ENCODE peak calls at places on chromosome 7, in eight cellular contexts. K is mammary epithelial cell, R is heart left ventricle, C is brain microvascular endothelial cell, L is choroid plexus epithelial cell, X is Peyer's patch, O is suprapubic skin, U is keratinocyte. P is an unnamed sample.

GRCh38 chr7:105759670-105760548 is 116.5 kb downstream of the ATXN7L1 start:
- DNase-seq in L (peak), R (no peak), O (no peak), U (no peak), C (peak), K (peak), X (no peak), P (no peak)

GRCh38 chr7:140631602-140632001 is 9.0 kb downstream of the DENND2A start:
- DNase-seq in X (no peak), C (no peak), L (no peak), K (no peak), U (no peak), O (no peak), R (no peak), P (no peak)

GRCh38 chr7:36283711-36284130 is 105.9 kb upstream of the ANLN start:
- DNase-seq in O (no peak), R (peak), K (no peak), L (peak), X (no peak), U (no peak), C (no peak), P (no peak)

GRCh38 chr7:158957921-158958471 is 101.6 kb downstream of the DYNC2I1 start:
- DNase-seq in U (no peak), O (peak), C (no peak), L (no peak), K (peak), R (no peak), X (peak), P (no peak)

GRCh38 chr7:52917982-52918578 is 117.4 kb upstream of the POM121L12 start:
- DNase-seq in O (no peak), X (no peak), C (no peak), R (no peak), U (no peak), L (no peak), K (no peak), P (no peak)

GRCh38 chr7:28955723-28956607 is 2.2 kb downstream of the TRIL start:
- DNase-seq in U (no peak), K (peak), L (peak), R (peak), C (no peak), X (peak), O (peak), P (peak)

GRCh38 chr7:91436655-91437054 is 172.4 kb downstream of the FZD1 start:
- DNase-seq in O (no peak), U (no peak), K (no peak), C (no peak), R (no peak), X (no peak), L (no peak), P (no peak)

GRCh38 chr7:143040209-143040710 is 11.9 kb upstream of the OR6V1 start:
- DNase-seq in R (no peak), L (no peak), C (no peak), K (no peak), X (no peak), U (no peak), O (no peak), P (no peak)

GRCh38 chr7:271266-272107 is 18.5 kb upstream of the FOXL3 start:
- DNase-seq in L (peak), O (no peak), C (no peak), U (no peak), R (peak), K (no peak), X (no peak), P (no peak)

GRCh38 chr7:108001759-108002725 is 919 bp downstream of the LAMB1 start:
- DNase-seq in C (no peak), L (peak), R (no peak), X (peak), O (no peak), U (no peak), K (peak), P (no peak)

GRCh38 chr7:151246161-151247015 is 2.1 kb downstream of the SMARCD3 start:
- DNase-seq in L (peak), X (peak), U (no peak), K (no peak), R (no peak), O (peak), C (no peak), P (no peak)

GRCh38 chr7:111958889-111959288 is 247.3 kb downstream of the DOCK4 start:
- DNase-seq in C (no peak), K (peak), U (no peak), O (no peak), L (no peak), X (no peak), R (no peak), P (no peak)

GRCh38 chr7:47441796-47442744 is 139.8 kb downstream of the TNS3 start:
- DNase-seq in R (no peak), U (no peak), C (peak), O (no peak), X (no peak), L (peak), K (no peak), P (peak)

GRCh38 chr7:51577390-51577789 is 260.8 kb upstream of the COBL start:
- DNase-seq in C (no peak), O (no peak), R (no peak), K (no peak), X (no peak), U (no peak), L (no peak), P (no peak)

GRCh38 chr7:86094166-86094669 is 549.5 kb upstream of the GRM3 start:
- DNase-seq in O (no peak), K (no peak), R (no peak), U (no peak), L (no peak), C (no peak), X (no peak), P (no peak)

GRCh38 chr7:50304158-50304910 is at the start of gene IKZF1:
- DNase-seq in X (no peak), L (no peak), O (no peak), R (peak), C (no peak), U (no peak), K (peak), P (no peak)

GRCh38 chr7:108418941-108419340 is 37.3 kb downstream of the NRCAM start:
- DNase-seq in U (no peak), C (no peak), R (no peak), K (no peak), L (no peak), O (no peak), X (no peak), P (no peak)

GRCh38 chr7:159104188-159105030 is 40.3 kb downstream of the VIPR2 start:
- DNase-seq in U (no peak), C (no peak), O (peak), R (no peak), X (peak), L (no peak), K (no peak), P (no peak)

GRCh38 chr7:123916240-123916724 is 8.8 kb upstream of the SPAM1 start:
- DNase-seq in R (no peak), O (no peak), U (no peak), K (peak), L (peak), X (no peak), C (no peak), P (no peak)

GRCh38 chr7:75995996-75996395 is 1.6 kb upstream of the TMEM120A start:
- DNase-seq in R (no peak), C (no peak), L (no peak), O (peak), U (no peak), X (no peak), K (no peak), P (no peak)

GRCh38 chr7:75996476-75996875 is 2.1 kb upstream of the TMEM120A start:
- DNase-seq in X (no peak), L (no peak), C (no peak), U (no peak), R (no peak), O (no peak), K (no peak), P (no peak)

GRCh38 chr7:75993689-75994387 is 557 bp downstream of the TMEM120A start:
- DNase-seq in K (peak), L (peak), R (peak), U (no peak), X (peak), C (peak), O (peak), P (peak)

GRCh38 chr7:75994388-75995051 is at the start of gene TMEM120A:
- DNase-seq in L (peak), O (peak), C (peak), K (peak), U (peak), R (peak), X (peak), P (peak)

GRCh38 chr7:75995052-75995471 is 667 bp upstream of the TMEM120A start:
- DNase-seq in O (peak), X (no peak), L (no peak), C (no peak), K (no peak), R (no peak), U (no peak), P (no peak)
- TF ChIP-seq CTCF in O (no peak), X (no peak), L (no peak), C (no peak), K (no peak), R (no peak), U (no peak), P (no peak)

GRCh38 chr7:156206174-156206573 is 393.9 kb upstream of the SHH start:
- DNase-seq in K (no peak), C (no peak), O (no peak), X (no peak), U (no peak), L (no peak), R (no peak), P (no peak)
- TF ChIP-seq CTCF in K (no peak), C (no peak), O (no peak), X (no peak), U (no peak), L (no peak), R (no peak), P (no peak)

DNA sequence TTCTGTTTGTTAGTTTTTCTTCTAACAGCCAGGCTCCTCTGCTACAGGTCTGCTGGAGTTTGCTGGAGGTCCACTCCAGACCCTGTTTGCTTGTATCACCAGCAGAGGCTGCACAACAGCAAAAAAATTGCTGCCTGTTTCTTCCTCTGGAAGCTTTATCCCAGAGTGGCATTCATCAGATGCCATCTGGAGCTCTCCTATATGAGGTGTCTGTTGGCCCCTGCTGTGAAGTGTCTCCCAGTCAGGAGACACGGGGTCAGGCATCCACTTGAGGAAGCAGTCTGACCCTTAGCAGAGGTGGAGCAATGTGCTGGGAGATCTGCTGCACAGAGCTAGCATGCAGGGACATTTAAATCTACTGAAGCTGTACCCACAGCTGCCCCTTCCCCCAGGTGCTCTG is 26.7 kb upstream of the CROT start:
- DNase-seq in X (no peak), C (no peak), U (no peak), R (no peak), O (no peak), L (peak), K (no peak), P (no peak)
- TF ChIP-seq CTCF in X (no peak), C (no peak), U (peak), R (no peak), O (no peak), L (peak), K (no peak), P (no peak)

GRCh38 chr7:138169441-138169851 is 93.2 kb downstream of the AKR1D1 start:
- DNase-seq in X (no peak), R (no peak), C (no peak), K (no peak), O (no peak), U (no peak), L (peak), P (no peak)

GRCh38 chr7:138166681-138167080 is 90.4 kb downstream of the AKR1D1 start:
- DNase-seq in L (peak), C (no peak), K (no peak), U (no peak), O (no peak), X (no peak), R (no peak), P (no peak)

GRCh38 chr7:138167869-138168296 is 91.6 kb downstream of the AKR1D1 start:
- DNase-seq in C (no peak), U (no peak), R (no peak), X (no peak), O (no peak), L (no peak), K (no peak), P (no peak)

GRCh38 chr7:138164804-138165203 is 88.5 kb downstream of the AKR1D1 start:
- DNase-seq in X (no peak), C (no peak), R (no peak), K (peak), L (no peak), O (no peak), U (no peak), P (no peak)

DNA sequence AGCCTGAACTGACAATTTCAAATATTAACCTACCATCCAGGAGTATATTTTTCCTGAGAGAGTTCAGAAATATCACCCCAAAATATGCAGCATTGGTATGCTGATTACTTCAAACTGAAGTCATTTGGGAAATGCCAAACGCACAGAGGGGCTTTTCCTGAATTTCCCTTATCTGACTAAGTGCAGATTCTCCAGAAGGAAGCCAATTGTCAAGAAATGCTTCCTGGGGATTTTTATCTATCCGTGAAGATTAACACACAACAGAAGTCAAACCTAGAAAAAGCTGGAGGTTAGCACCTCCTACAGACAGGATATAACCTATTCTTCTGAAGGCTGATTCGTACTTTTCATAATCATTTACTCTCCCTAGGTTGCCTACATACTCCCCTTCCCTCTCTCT is 91.0 kb downstream of the AKR1D1 start:
- DNase-seq in U (no peak), C (no peak), L (peak), K (no peak), O (no peak), X (no peak), R (no peak), P (no peak)
- TF ChIP-seq CTCF in U (no peak), C (no peak), L (no peak), K (no peak), O (no peak), X (no peak), R (no peak), P (no peak)

GRCh38 chr7:5424689-5425506 is 1.3 kb upstream of the TNRC18 start:
- DNase-seq in U (no peak), O (no peak), L (peak), X (peak), C (no peak), R (peak), K (peak), P (no peak)
- TF ChIP-seq CTCF in U (no peak), O (no peak), L (peak), X (no peak), C (no peak), R (peak), K (no peak), P (no peak)

GRCh38 chr7:73364006-73364728 is 36.2 kb downstream of the FKBP6 start:
- DNase-seq in O (no peak), X (no peak), L (no peak), K (no peak), U (no peak), R (no peak), C (no peak), P (no peak)

GRCh38 chr7:73361340-73361739 is 33.4 kb downstream of the FKBP6 start:
- DNase-seq in X (no peak), K (no peak), L (no peak), O (no peak), R (no peak), C (no peak), U (no peak), P (no peak)

GRCh38 chr7:73366127-73366526 is 38.2 kb downstream of the FKBP6 start:
- DNase-seq in K (no peak), R (no peak), X (no peak), U (no peak), L (no peak), O (no peak), C (no peak), P (no peak)

GRCh38 chr7:73359746-73360375 is 31.9 kb downstream of the FKBP6 start:
- DNase-seq in U (no peak), C (no peak), L (no peak), R (no peak), O (no peak), X (no peak), K (no peak), P (no peak)

DNA sequence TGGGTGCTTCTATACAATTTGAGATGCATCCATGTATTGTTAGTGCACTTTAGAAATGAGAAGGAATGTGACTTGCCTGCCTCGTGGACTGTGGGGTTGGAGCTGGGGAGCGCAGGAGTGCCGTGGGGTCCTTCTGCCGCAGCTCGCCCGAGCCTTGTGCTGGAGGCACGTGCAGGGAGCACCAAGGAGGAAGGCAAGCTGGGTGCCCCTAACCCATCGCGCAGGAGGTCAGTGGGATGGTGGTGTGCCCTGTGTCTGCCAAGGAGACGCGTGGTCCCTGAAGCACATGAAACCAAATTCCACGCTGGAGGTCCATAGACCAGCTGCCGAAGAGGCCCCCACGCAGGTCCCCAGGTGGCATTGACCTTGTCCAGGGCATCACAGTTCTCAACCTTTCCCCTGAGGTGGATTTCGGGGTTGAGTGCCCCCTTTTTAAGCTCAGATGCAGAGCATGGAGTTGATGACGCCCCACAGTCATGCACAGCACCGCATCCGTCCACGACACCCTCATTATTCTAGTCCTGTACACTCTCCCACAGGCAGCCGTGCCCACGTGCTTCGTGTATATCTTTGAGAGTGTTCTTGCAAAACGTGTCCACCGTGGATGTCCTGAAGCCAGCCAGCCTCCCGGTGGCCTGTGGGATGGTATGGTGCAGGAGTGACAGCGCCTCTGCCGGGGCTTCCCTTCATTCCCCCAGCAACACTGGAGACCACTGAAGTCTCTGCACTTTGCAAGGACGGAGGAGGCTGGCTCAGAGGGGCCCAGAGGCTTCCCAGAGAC is 35.5 kb downstream of the FKBP6 start:
- DNase-seq in K (no peak), U (no peak), C (no peak), R (no peak), X (no peak), L (no peak), O (no peak), P (no peak)
- TF ChIP-seq CTCF in K (no peak), U (no peak), C (no peak), R (no peak), X (no peak), L (no peak), O (no peak), P (no peak)

GRCh38 chr7:2621948-2622640 is 9.7 kb upstream of the TTYH3 start:
- DNase-seq in L (peak), R (peak), X (peak), U (no peak), C (no peak), K (no peak), O (no peak), P (no peak)
- TF ChIP-seq CTCF in L (no peak), R (no peak), X (no peak), U (no peak), C (no peak), K (no peak), O (no peak), P (no peak)

GRCh38 chr7:34596887-34597286 is 61.1 kb upstream of the NPSR1 start:
- DNase-seq in X (no peak), K (peak), L (peak), U (no peak), C (peak), O (no peak), R (no peak), P (no peak)
- TF ChIP-seq CTCF in X (no peak), K (peak), L (peak), U (peak), C (peak), O (no peak), R (peak), P (no peak)

P was measured in coronary artery.